ENCODE peak calls at places on chromosome 1, in ten cellular contexts. Y is stimulated activated CD4-positive, alpha-beta T cell treated with anti-CD3 and anti-CD28 coated beads, Interleukin-2, amount 100 ng/mL, for 48 hours; I is activated T-cell treated with anti-CD3 and anti-CD28 coated beads for 1 hour; C is esophagus squamous epithelium; V is body of pancreas; M is Calu3; W is HEK293T; K is myocyte; J is mucosa of descending colon; P is T follicular helper cell. L is an unnamed sample.

GRCh38 chr1:206739411-206740076 is 31.0 kb upstream of the IL19 start:
- DNase-seq in Y (no peak), I (no peak), C (no peak), V (peak), M (no peak), W (no peak), K (peak), J (no peak), P (no peak), L (no peak)

GRCh38 chr1:39900662-39901485 is 843 bp downstream of the MYCL start:
- DNase-seq in Y (peak), I (no peak), C (no peak), V (peak), M (peak), W (no peak), K (peak), J (peak), P (no peak), L (no peak)

GRCh38 chr1:25711555-25712298 is 88.3 kb upstream of the SELENON start:
- DNase-seq in Y (peak), I (peak), C (no peak), V (no peak), M (no peak), W (no peak), K (no peak), J (no peak), P (peak), L (no peak)

GRCh38 chr1:111669268-111669667 is 49.7 kb downstream of the RAP1A start:
- DNase-seq in Y (no peak), I (no peak), C (no peak), V (no peak), M (no peak), W (no peak), K (no peak), J (no peak), P (no peak), L (no peak)

GRCh38 chr1:31739281-31739853 is 24.8 kb downstream of the ADGRB2 start:
- DNase-seq in Y (no peak), I (no peak), C (no peak), V (no peak), M (peak), W (no peak), K (no peak), J (peak), P (no peak), L (no peak)

GRCh38 chr1:21869620-21870121 is 57.6 kb downstream of the LDLRAD2 start:
- DNase-seq in Y (no peak), I (no peak), C (no peak), V (peak), M (peak), W (no peak), K (peak), J (no peak), P (no peak), L (peak)

GRCh38 chr1:239361403-239361802 is 25.0 kb upstream of the CHRM3 start:
- DNase-seq in Y (no peak), I (no peak), C (no peak), V (no peak), M (no peak), W (no peak), K (peak), J (no peak), P (no peak), L (no peak)

GRCh38 chr1:145690587-145691558 is 16.3 kb downstream of the PDZK1 start:
- DNase-seq in Y (peak), I (peak), C (no peak), V (peak), M (peak), W (no peak), K (peak), J (no peak), P (no peak), L (no peak)

GRCh38 chr1:57910782-57911181 is 486.9 kb upstream of the DAB1 start:
- DNase-seq in Y (no peak), I (no peak), C (no peak), V (no peak), M (no peak), W (no peak), K (no peak), J (no peak), P (no peak), L (no peak)

GRCh38 chr1:178688244-178688643 is 36.8 kb upstream of the RALGPS2 start:
- DNase-seq in Y (no peak), I (no peak), C (no peak), V (peak), M (no peak), W (no peak), K (no peak), J (no peak), P (no peak), L (no peak)

L was measured in cerebellar cortex.